ENCODE peak calls at places on chromosomes 4 and X, in six cellular contexts. A, C, Y, X, M and K are unnamed samples.
A peak's percentile ranks its signal among the peaks of the same experiment; 100 is the strongest.

GRCh38 chrX:136880003-136880451 is 498 bp downstream of the RBMX start:
- DNase-seq in A (no peak), C (peak; percentile 30), Y (no peak), X (peak; percentile 21), M (no peak), K (no peak)

GRCh38 chr4:155787113-155787710 is 28.4 kb downstream of the GUCY1B1 start:
- DNase-seq in A (no peak), C (no peak), Y (peak; percentile 73), X (peak; percentile 8), M (no peak), K (no peak)

GRCh38 chr4:76748649-76749048 is 149.3 kb downstream of the SOWAHB start:
- DNase-seq in A (no peak), C (no peak), Y (peak; percentile 57), X (no peak), M (no peak), K (no peak)

GRCh38 chr4:161320377-161320776 is 843.4 kb downstream of the FSTL5 start:
- DNase-seq in A (peak; percentile 10), C (no peak), Y (peak; percentile 54), X (peak; percentile 11), M (peak; percentile 24), K (no peak)

GRCh38 chr4:74805601-74806000 is 11.3 kb upstream of the BTC start:
- DNase-seq in A (peak; percentile 53), C (no peak), Y (peak; percentile 63), X (no peak), M (no peak), K (no peak)

GRCh38 chrX:44400588-44400987 is 57.1 kb upstream of the EFHC2 start:
- DNase-seq in A (peak; percentile 95), C (no peak), Y (peak; percentile 90), X (no peak), M (no peak), K (no peak)

GRCh38 chr4:165331823-165332222 is 4.4 kb downstream of the MSMO1 start:
- DNase-seq in A (no peak), C (no peak), Y (no peak), X (peak; percentile 31), M (no peak), K (no peak)

GRCh38 chr4:87949961-87950360 is 25.6 kb upstream of the SPP1 start:
- DNase-seq in A (peak; percentile 63), C (no peak), Y (peak; percentile 84), X (peak; percentile 19), M (no peak), K (no peak)

GRCh38 chrX:76520273-76521054 is 93.0 kb downstream of the MAGEE1 start:
- DNase-seq in A (no peak), C (no peak), Y (no peak), X (no peak), M (no peak), K (no peak)

GRCh38 chrX:2514131-2514530 is 13.4 kb upstream of the DHRSX start:
- DNase-seq in A (no peak), C (no peak), Y (no peak), X (no peak), M (no peak), K (no peak)

GRCh38 chrX:68147848-68148247 is 285.4 kb downstream of the OPHN1 start:
- DNase-seq in A (no peak), C (no peak), Y (no peak), X (no peak), M (no peak), K (no peak)

GRCh38 chrX:121150217-121150616 is 102.8 kb downstream of the GLUD2 start:
- DNase-seq in A (no peak), C (no peak), Y (no peak), X (no peak), M (no peak), K (no peak)

GRCh38 chrX:72308566-72309296 is 3.0 kb upstream of the CITED1 start:
- DNase-seq in A (peak; percentile 57), C (peak; percentile 61), Y (peak; percentile 67), X (peak; percentile 72), M (peak; percentile 80), K (peak; percentile 75)

GRCh38 chrX:155048997-155049619 is 21.8 kb downstream of the CMC4 start:
- DNase-seq in A (no peak), C (peak; percentile 19), Y (peak; percentile 66), X (peak; percentile 51), M (peak; percentile 64), K (no peak)
- TF ChIP-seq CTCF in A (peak; percentile 37), C (peak; percentile 57), Y (peak; percentile 50), X (peak; percentile 52), M (peak; percentile 24), K (peak; percentile 69)

GRCh38 chrX:80430826-80431501 is 10.7 kb downstream of the TENT5D start:
- DNase-seq in A (no peak), C (no peak), Y (peak; percentile 20), X (no peak), M (peak; percentile 11), K (no peak)
- TF ChIP-seq CTCF in A (no peak), C (no peak), Y (peak; percentile 8), X (no peak), M (no peak), K (peak; percentile 20)

GRCh38 chr4:118014831-118015230 is 19.5 kb upstream of the NDST3 start:
- DNase-seq in A (no peak), C (no peak), Y (no peak), X (no peak), M (no peak), K (no peak)

DNA sequence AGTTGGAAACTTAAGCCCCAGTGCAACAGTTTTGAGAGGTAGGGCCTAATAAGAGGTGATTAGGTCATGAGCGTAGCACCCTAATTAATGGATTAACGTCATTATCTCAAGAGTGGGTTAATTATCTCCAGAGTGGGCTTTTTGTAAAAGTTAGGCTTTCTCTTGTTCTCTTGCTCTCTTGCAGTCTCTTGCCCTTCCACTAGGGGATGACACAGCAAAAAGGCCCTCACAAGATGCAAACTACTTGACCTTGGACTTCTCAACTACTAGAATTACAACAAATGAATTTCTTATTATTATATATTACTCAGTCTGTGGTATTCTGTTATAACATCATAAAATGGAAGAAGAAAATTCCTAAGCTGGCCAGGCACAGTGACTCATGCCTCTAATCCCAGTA is 22.1 kb upstream of the NDST3 start:
- DNase-seq in A (no peak), C (no peak), Y (no peak), X (no peak), M (no peak), K (no peak)
- TF ChIP-seq CTCF in A (peak; percentile 21), C (no peak), Y (no peak), X (no peak), M (no peak), K (peak; percentile 55)

GRCh38 chr4:169270156-169270809 is 473 bp downstream of the SH3RF1 start:
- DNase-seq in A (peak; percentile 29), C (peak; percentile 71), Y (peak; percentile 54), X (peak; percentile 52), M (peak; percentile 59), K (peak; percentile 73)

GRCh38 chr4:169272265-169272886 is 1.6 kb upstream of the SH3RF1 start:
- DNase-seq in A (peak; percentile 81), C (no peak), Y (no peak), X (no peak), M (no peak), K (no peak)

GRCh38 chr4:169271692-169272007 is 894 bp upstream of the SH3RF1 start:
- DNase-seq in A (no peak), C (no peak), Y (no peak), X (no peak), M (no peak), K (no peak)

GRCh38 chr4:169268951-169269781 is 1.6 kb downstream of the SH3RF1 start:
- DNase-seq in A (peak; percentile 89), C (peak; percentile 13), Y (peak; percentile 60), X (no peak), M (no peak), K (no peak)

GRCh38 chr4:169270810-169271691 is at the start of gene SH3RF1:
- DNase-seq in A (peak; percentile 74), C (peak; percentile 91), Y (peak; percentile 89), X (peak; percentile 89), M (peak; percentile 74), K (peak; percentile 84)
- TF ChIP-seq CTCF in A (peak; percentile 5), C (peak; percentile 44), Y (no peak), X (no peak), M (peak; percentile 24), K (peak; percentile 60)

DNA sequence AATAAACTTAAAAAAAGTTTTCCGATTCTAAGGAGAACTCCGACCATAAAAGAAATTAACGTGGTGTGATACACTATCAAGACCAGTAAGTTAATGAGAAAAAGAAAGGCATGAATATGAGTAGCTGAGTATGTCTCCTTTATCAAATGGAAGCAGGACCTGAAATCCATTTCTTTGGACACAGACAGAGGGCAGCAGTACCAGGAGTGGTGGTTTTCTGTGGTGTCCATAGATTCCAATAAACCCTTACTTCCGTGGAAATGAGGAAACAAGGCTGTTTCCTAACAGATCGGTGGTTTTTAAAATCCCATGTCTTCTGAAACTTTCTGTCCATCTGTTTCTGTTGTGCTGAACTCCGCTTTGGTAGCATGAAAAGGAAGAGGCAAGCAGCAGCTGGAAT is 128.5 kb upstream of the TSPAN5 start:
- DNase-seq in A (no peak), C (no peak), Y (peak; percentile 21), X (no peak), M (no peak), K (no peak)
- TF ChIP-seq CTCF in A (no peak), C (no peak), Y (no peak), X (no peak), M (no peak), K (no peak)

GRCh38 chr4:138030375-138030774 is 211.8 kb downstream of the SLC7A11 start:
- DNase-seq in A (no peak), C (no peak), Y (no peak), X (no peak), M (no peak), K (no peak)

GRCh38 chr4:138034871-138035270 is 207.3 kb downstream of the SLC7A11 start:
- DNase-seq in A (peak; percentile 55), C (no peak), Y (peak; percentile 79), X (no peak), M (no peak), K (no peak)

GRCh38 chr4:138039010-138039409 is 203.1 kb downstream of the SLC7A11 start:
- DNase-seq in A (peak; percentile 25), C (no peak), Y (no peak), X (no peak), M (no peak), K (no peak)

GRCh38 chr4:138037716-138038115 is 204.4 kb downstream of the SLC7A11 start:
- DNase-seq in A (peak; percentile 36), C (no peak), Y (no peak), X (no peak), M (no peak), K (no peak)

GRCh38 chr4:138035781-138036258 is 206.3 kb downstream of the SLC7A11 start:
- DNase-seq in A (peak; percentile 47), C (no peak), Y (peak; percentile 72), X (peak; percentile 16), M (no peak), K (no peak)
- TF ChIP-seq CTCF in A (peak; percentile 73), C (peak; percentile 55), Y (peak; percentile 69), X (peak; percentile 51), M (peak; percentile 25), K (peak; percentile 77)

GRCh38 chr4:183078634-183079033 is 20.4 kb upstream of the WWC2 start:
- DNase-seq in A (no peak), C (no peak), Y (no peak), X (no peak), M (no peak), K (no peak)
- TF ChIP-seq CTCF in A (no peak), C (no peak), Y (no peak), X (no peak), M (no peak), K (no peak)

DNA sequence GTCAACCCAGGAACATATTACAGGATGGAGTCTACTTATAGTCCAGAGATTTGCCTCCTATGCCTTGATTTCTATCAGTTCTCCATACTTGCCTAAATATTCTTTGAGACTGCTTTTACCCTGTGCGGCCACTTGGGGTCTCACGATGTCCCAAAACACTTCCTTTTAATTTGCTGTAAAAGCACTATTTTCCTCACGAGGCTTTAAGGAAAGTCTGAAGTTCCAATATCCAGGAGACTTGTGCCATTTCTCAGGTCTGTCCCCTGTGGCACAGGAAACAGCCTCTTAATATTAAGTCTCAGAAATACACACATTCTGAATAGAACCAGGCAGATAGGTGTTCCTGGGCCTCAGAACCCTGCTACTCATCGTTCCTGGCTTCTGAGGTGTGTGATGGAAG is 142.9 kb downstream of the TMEM164 start:
- DNase-seq in A (no peak), C (no peak), Y (peak; percentile 46), X (peak; percentile 37), M (peak; percentile 10), K (no peak)
- TF ChIP-seq CTCF in A (peak; percentile 61), C (peak; percentile 52), Y (peak; percentile 44), X (peak; percentile 62), M (no peak), K (peak; percentile 79)